ENCODE peak calls at places on chromosomes 3 and 15, in four cellular contexts. T is mesendoderm, H is H1, L is trophoblast cell. N is an unnamed sample. For H3K79me2, the result is how much of the 10 kb centered on the place peaks cover.

GRCh38 chr3:78483070-78483469 is 1284.7 kb downstream of the ROBO1 start:
- DNase-seq in T (peak), H (no peak), L (no peak), N (no peak)

GRCh38 chr3:78751266-78751665 is 1016.5 kb downstream of the ROBO1 start:
- DNase-seq in T (no peak), H (no peak), L (peak), N (no peak)

GRCh38 chr3:100106094-100106493 is 8.2 kb downstream of the FILIP1L start:
- DNase-seq in T (peak), H (no peak), L (peak), N (no peak)

GRCh38 chr15:41809121-41809520 is 18.8 kb upstream of the JMJD7 start:
- DNase-seq in T (peak), H (no peak), L (no peak), N (no peak)

GRCh38 chr3:133888739-133889340 is 6.8 kb downstream of the RAB6B start:
- DNase-seq in T (no peak), H (peak), L (no peak), N (no peak)

GRCh38 chr3:45084820-45085816 is 59.0 kb downstream of the CLEC3B start:
- DNase-seq in T (no peak), H (no peak), L (peak), N (no peak)

GRCh38 chr3:119529883-119530282 is 29.5 kb downstream of the CD80 start:
- DNase-seq in T (no peak), H (no peak), L (peak), N (no peak)

GRCh38 chr3:114846779-114847178 is 300.3 kb downstream of the ZBTB20 start:
- DNase-seq in T (no peak), H (no peak), L (no peak), N (no peak)

GRCh38 chr3:34011171-34012101 is 213.0 kb downstream of the PDCD6IP start:
- DNase-seq in T (peak), H (no peak), L (peak), N (peak)

GRCh38 chr15:64623347-64624024 is 151.9 kb downstream of the RBPMS2 start:
- DNase-seq in T (no peak), H (no peak), L (no peak), N (no peak)

GRCh38 chr3:126784254-126784653 is 80.2 kb downstream of the CHCHD6 start:
- DNase-seq in T (peak), H (no peak), L (no peak), N (no peak)

GRCh38 chr3:124752051-124752450 is 21.8 kb downstream of the UMPS start:
- DNase-seq in T (no peak), H (no peak), L (no peak), N (no peak)

GRCh38 chr3:54506603-54507002 is 384.3 kb downstream of the CACNA2D3 start:
- DNase-seq in T (no peak), H (peak), L (peak), N (no peak)

GRCh38 chr15:80942746-80943565 is 46.7 kb downstream of the MESD start:
- DNase-seq in T (no peak), H (no peak), L (peak), N (no peak)

DNA sequence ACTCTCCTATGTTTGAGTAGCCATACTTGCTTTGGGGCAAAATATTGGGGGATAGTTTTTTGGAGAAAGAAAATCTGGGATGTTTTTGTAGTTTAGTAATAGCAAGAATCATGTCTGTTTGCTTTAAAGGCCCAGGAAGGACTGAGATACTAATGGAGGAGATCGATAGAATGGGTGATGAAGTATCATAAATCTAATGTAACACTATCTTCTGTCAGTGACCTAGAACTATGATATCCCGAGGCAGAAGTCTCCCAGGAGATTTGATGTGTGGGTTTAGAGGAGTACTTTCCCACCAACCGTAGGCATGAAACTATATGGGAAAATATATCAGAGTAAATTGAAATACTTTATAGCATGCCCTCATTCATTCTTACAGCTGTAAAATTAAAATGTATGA is 21.0 kb upstream of the NFKBIZ start:
- DNase-seq in T (no peak), H (no peak), L (no peak), N (no peak)
- H3K79me2 ChIP-seq in T (under half), H (under half), L (under half), N (under half)

GRCh38 chr3:111859974-111860859 is 1.2 kb downstream of the PHLDB2 start:
- DNase-seq in T (peak), H (peak), L (peak), N (peak)
- H3K23ac ChIP-seq in T (peak), H (no peak), L (no peak), N (no peak)

DNA sequence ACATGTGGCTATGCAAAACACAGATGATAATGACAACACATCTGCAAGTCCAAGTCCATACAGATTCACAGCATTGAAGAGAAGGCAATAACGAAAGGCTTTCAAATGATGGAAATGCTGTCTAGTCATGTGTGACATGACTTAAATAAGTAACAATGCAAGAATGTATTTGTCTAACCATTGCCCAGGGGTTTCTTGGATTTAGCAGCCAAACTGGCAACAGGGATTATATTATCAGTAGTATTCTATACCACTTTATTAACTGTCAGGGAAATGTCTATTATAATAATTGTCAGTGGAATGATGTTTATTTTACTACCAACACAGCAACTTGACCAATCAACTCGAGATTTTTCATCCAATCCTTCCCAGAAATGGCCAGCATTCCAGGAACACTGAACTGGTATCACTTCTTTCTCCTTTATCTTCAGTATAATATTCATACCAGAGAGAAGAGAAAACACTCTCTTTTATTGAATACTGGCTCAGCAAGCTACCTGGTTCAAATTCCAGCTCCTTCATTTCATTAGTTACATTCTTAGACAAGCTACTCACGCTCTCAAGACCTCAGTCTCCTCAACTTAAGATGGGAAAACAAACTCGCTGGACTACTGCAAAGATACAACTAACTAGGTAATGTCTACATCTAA is 66.2 kb downstream of the FOXP1 start:
- DNase-seq in T (no peak), H (no peak), L (peak), N (no peak)
- H3K79me2 ChIP-seq in T (under half), H (under half), L (under half), N (under half)

DNA sequence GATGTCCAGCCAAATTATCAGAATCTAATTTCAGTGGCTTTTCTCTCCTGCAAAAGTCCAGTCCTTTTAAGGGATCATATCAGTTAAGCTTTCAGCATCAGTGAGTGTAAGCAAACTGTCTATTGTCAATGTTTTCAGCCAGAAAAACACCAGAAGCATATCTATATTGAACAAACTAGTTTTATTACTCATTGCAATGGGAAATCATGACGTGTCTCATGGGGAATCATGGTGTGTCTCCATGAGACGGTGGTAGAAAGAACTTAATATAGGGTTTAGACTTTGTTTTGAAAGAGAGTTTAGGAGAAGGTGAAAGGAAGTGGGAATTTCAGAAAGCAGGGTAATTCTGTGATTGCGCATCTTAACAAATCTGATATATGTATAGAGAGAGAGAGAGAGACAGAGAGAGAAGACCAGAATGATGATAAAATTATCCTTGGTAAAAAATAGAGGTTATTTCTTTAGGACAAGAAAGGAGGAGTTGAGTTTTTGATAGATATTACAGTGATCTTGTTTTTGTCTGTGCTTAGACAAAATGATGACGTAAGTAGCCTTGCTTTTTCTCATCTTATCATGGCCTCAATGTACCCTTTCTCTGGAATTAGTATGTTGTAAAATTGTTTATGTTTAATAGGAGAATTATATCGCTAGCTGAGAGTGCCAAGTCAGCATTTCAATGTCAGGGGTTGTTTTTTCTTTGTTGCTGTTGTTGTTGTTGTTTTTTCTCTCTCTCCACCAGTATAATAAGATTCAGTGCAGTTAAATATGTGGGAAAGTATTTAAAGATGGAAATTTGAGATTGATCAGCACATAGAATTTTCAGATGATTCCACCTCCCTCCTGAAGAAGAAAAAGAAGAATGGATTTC is 129.9 kb upstream of the OSTN start:
- DNase-seq in T (no peak), H (no peak), L (no peak), N (no peak)
- H3K23ac ChIP-seq in T (no peak), H (no peak), L (no peak), N (no peak)

GRCh38 chr3:185937689-185938374 is at the start of gene TRA2B:
- DNase-seq in T (peak), H (peak), L (peak), N (peak)
- H3K79me2 ChIP-seq in T (under half), H (half or more), L (under half), N (under half)

GRCh38 chr3:170621256-170621655 is 35.4 kb upstream of the SLC7A14 start:
- DNase-seq in T (no peak), H (no peak), L (no peak), N (no peak)

GRCh38 chr3:170622369-170623159 is 36.7 kb upstream of the SLC7A14 start:
- DNase-seq in T (peak), H (no peak), L (peak), N (no peak)

GRCh38 chr3:170623524-170623923 is 37.6 kb upstream of the SLC7A14 start:
- DNase-seq in T (no peak), H (no peak), L (no peak), N (no peak)
- H3K23ac ChIP-seq in T (no peak), H (no peak), L (peak), N (no peak)